ENCODE peak calls at places on chromosomes 16 and 17, in six cellular contexts. G, F, D, V, T and Q are unnamed samples.

GRCh38 chr17:15951368-15952047 is 6.6 kb downstream of the ADORA2B start:
- DNase-seq in G (no peak), F (no peak), D (no peak), V (no peak), T (no peak), Q (no peak)

GRCh38 chr16:58481226-58481869 is 18.6 kb upstream of the NDRG4 start:
- DNase-seq in G (no peak), F (no peak), D (no peak), V (no peak), T (no peak), Q (no peak)

GRCh38 chr16:50268352-50268751 is 2.0 kb downstream of the ADCY7 start:
- DNase-seq in G (no peak), F (peak), D (no peak), V (no peak), T (no peak), Q (no peak)

GRCh38 chr17:16915752-16916556 is 56.0 kb downstream of the TNFRSF13B start:
- DNase-seq in G (peak), F (peak), D (peak), V (peak), T (peak), Q (peak)

GRCh38 chr17:42240201-42240600 is 36.0 kb downstream of the STAT5B start:
- DNase-seq in G (no peak), F (no peak), D (no peak), V (no peak), T (no peak), Q (no peak)

GRCh38 chr16:75279277-75279676 is 27.9 kb upstream of the BCAR1 start:
- DNase-seq in G (no peak), F (no peak), D (no peak), V (no peak), T (peak), Q (no peak)

GRCh38 chr17:80892900-80893603 is 98.6 kb upstream of the CHMP6 start:
- DNase-seq in G (no peak), F (no peak), D (no peak), V (peak), T (peak), Q (no peak)

GRCh38 chr17:18176152-18176551 is 7.5 kb upstream of the ALKBH5 start:
- DNase-seq in G (no peak), F (peak), D (no peak), V (no peak), T (no peak), Q (no peak)

GRCh38 chr16:19410435-19411153 is 7.1 kb upstream of the TMC5 start:
- DNase-seq in G (peak), F (no peak), D (peak), V (no peak), T (peak), Q (peak)

GRCh38 chr16:87423429-87423828 is 31.3 kb downstream of the MAP1LC3B start:
- DNase-seq in G (no peak), F (no peak), D (no peak), V (no peak), T (no peak), Q (no peak)
- TF ChIP-seq EZH2phosphoT487 in G (no peak), F (no peak), D (no peak), V (no peak), T (no peak), Q (no peak)

DNA sequence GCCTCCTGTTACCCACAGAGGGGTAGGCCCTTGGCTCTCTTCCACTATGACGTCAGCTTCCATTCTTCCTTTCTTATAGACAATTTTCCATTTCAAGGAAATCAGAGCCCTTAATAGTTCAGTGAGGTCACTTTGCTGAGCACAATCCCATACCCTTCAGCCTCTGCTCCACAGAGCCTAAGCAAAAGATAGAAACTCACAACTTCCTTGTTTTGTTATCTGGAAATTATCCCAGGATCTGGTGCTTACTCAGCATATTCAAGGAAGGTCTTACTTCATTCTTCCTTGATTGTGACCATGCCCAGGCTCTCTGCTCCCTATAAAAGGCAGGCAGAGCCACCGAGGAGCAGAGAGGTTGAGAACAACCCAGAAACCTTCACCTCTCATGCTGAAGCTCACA is at the start of gene CCL8:
- DNase-seq in G (no peak), F (no peak), D (no peak), V (no peak), T (no peak), Q (no peak)
- TF ChIP-seq EZH2phosphoT487 in G (no peak), F (no peak), D (no peak), V (no peak), T (no peak), Q (no peak)

GRCh38 chr16:66920924-66921680 is 2.4 kb upstream of the CDH16 start:
- DNase-seq in G (no peak), F (no peak), D (no peak), V (no peak), T (no peak), Q (no peak)

GRCh38 chr16:66918355-66918754 is 330 bp downstream of the CDH16 start:
- DNase-seq in G (no peak), F (no peak), D (no peak), V (no peak), T (no peak), Q (no peak)

GRCh38 chr16:66919569-66920472 is 1.1 kb upstream of the CDH16 start:
- DNase-seq in G (no peak), F (no peak), D (no peak), V (no peak), T (no peak), Q (no peak)

GRCh38 chr16:66917741-66918140 is 944 bp downstream of the CDH16 start:
- DNase-seq in G (no peak), F (no peak), D (no peak), V (no peak), T (no peak), Q (no peak)

GRCh38 chr16:66918803-66919568 is at the start of gene CDH16:
- DNase-seq in G (no peak), F (no peak), D (no peak), V (no peak), T (no peak), Q (no peak)
- TF ChIP-seq EZH2phosphoT487 in G (no peak), F (no peak), D (no peak), V (no peak), T (no peak), Q (no peak)

GRCh38 chr16:81238296-81239011 is at the start of gene BCO1:
- DNase-seq in G (peak), F (no peak), D (peak), V (no peak), T (peak), Q (no peak)
- TF ChIP-seq EZH2phosphoT487 in G (no peak), F (no peak), D (peak), V (no peak), T (no peak), Q (no peak)

GRCh38 chr17:44308865-44309264 is 464 bp downstream of the RUNDC3A start:
- DNase-seq in G (no peak), F (no peak), D (no peak), V (no peak), T (no peak), Q (no peak)

GRCh38 chr17:44310188-44310587 is 1.8 kb downstream of the RUNDC3A start:
- DNase-seq in G (no peak), F (no peak), D (no peak), V (no peak), T (no peak), Q (no peak)

GRCh38 chr17:44309472-44309871 is 1.1 kb downstream of the RUNDC3A start:
- DNase-seq in G (no peak), F (no peak), D (no peak), V (no peak), T (no peak), Q (no peak)

GRCh38 chr17:44307387-44308186 is 814 bp upstream of the RUNDC3A start:
- DNase-seq in G (peak), F (no peak), D (peak), V (no peak), T (peak), Q (no peak)

GRCh38 chr17:44308320-44308818 is at the start of gene RUNDC3A:
- DNase-seq in G (peak), F (peak), D (peak), V (peak), T (peak), Q (peak)
- TF ChIP-seq EZH2phosphoT487 in G (no peak), F (no peak), D (no peak), V (no peak), T (no peak), Q (no peak)

DNA sequence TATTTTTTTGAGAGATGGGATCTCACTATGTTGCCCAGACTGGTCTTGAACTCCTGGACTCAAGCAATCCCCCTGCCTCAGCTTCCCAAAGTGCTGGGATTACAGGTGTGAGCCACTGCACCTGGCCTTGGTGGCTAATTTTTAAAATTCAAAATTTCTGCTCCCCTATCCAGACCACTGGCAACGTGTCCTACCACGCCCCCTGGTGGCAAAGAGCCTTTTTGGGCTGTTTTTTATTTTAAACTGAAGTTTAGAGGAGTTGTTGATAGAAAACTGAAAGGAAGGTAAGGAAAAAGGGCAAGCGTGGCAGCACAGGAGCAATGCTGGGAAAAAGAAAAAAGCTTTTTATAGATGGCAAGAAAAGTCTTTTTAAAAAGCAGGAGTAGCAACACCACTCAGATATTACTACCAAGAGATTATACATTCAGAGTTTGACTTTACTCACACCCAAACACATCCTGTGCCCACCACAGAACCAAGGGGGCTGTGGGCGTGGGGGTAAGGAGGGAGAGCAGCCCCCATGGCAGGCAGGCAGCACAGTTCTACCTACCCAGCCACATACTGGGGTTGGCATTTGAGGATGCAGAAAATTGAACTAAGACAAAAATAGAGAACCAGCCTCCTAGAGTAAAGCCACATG is 4.2 kb upstream of the MXRA7 start:
- DNase-seq in G (peak), F (peak), D (peak), V (no peak), T (peak), Q (peak)
- TF ChIP-seq EZH2phosphoT487 in G (no peak), F (no peak), D (no peak), V (no peak), T (no peak), Q (no peak)